ENCODE peak calls at places on chromosome 14, in four cellular contexts. F, X, C and B are unnamed samples.

GRCh38 chr14:41597647-41598046 is 9.0 kb upstream of the LRFN5 start:
- DNase-seq in C (no peak), X (no peak), F (no peak), B (no peak)

GRCh38 chr14:28243600-28243999 is 523.0 kb upstream of the FOXG1 start:
- DNase-seq in C (no peak), F (peak), X (peak), B (no peak)

GRCh38 chr14:97299661-97300060 is 502.5 kb downstream of the VRK1 start:
- DNase-seq in C (no peak), X (no peak), F (no peak), B (no peak)

GRCh38 chr14:24080888-24081738 is 9.8 kb downstream of the CPNE6 start:
- DNase-seq in C (no peak), X (peak), F (peak), B (peak)

GRCh38 chr14:77053046-77053841 is 24.7 kb upstream of the IRF2BPL start:
- DNase-seq in F (peak), X (peak), C (peak), B (peak)

GRCh38 chr14:54747616-54748015 is 155.0 kb downstream of the GCH1 start:
- DNase-seq in X (no peak), F (no peak), C (no peak), B (peak)

GRCh38 chr14:103547941-103548462 is 14.5 kb downstream of the BAG5 start:
- DNase-seq in F (no peak), X (no peak), C (no peak), B (no peak)

GRCh38 chr14:47194051-47194450 is 481.4 kb downstream of the MDGA2 start:
- DNase-seq in F (peak), C (no peak), X (peak), B (no peak)

GRCh38 chr14:93964281-93964680 is 12.1 kb downstream of the ASB2 start:
- DNase-seq in C (no peak), F (no peak), X (no peak), B (no peak)

GRCh38 chr14:20782280-20782890 is 1.3 kb downstream of the RNASE6 start:
- DNase-seq in F (no peak), C (no peak), X (no peak), B (no peak)

GRCh38 chr14:59918824-59919581 is 941 bp upstream of the LRRC9 start:
- DNase-seq in F (peak), X (peak), C (no peak), B (no peak)

DNA sequence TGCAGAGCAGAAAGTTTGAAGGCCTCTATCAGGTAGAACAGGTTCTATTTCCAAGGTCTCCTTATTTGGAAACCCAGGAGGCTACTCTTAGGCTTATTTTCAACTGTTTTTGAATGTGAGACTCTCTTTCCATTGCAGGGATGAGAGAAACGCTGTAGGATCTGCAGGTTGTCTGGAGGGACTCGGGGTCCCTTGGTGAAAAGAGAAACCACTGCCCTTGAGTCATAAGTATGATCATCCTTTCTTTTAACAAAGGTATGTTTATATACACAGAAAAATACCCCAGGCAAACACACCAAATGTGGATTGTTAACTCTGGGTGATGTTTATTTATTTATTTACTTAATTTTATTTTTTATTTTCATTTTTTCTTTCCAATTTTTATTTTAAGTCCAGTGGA is 57.8 kb upstream of the MAX start:
- DNase-seq in F (no peak), C (no peak), X (no peak), B (no peak)
- H3K4me3 ChIP-seq in F (no peak), C (no peak), X (no peak), B (no peak)

GRCh38 chr14:105061428-105062047 is 3.7 kb downstream of the GPR132 start:
- DNase-seq in X (no peak), C (peak), F (no peak), B (no peak)

GRCh38 chr14:105059917-105060565 is 5.2 kb downstream of the GPR132 start:
- DNase-seq in F (no peak), X (no peak), C (no peak), B (no peak)

GRCh38 chr14:105060751-105061427 is 4.3 kb downstream of the GPR132 start:
- DNase-seq in C (no peak), F (no peak), X (no peak), B (no peak)

GRCh38 chr14:105058521-105059034 is 6.7 kb downstream of the GPR132 start:
- DNase-seq in C (no peak), F (no peak), X (no peak), B (no peak)

DNA sequence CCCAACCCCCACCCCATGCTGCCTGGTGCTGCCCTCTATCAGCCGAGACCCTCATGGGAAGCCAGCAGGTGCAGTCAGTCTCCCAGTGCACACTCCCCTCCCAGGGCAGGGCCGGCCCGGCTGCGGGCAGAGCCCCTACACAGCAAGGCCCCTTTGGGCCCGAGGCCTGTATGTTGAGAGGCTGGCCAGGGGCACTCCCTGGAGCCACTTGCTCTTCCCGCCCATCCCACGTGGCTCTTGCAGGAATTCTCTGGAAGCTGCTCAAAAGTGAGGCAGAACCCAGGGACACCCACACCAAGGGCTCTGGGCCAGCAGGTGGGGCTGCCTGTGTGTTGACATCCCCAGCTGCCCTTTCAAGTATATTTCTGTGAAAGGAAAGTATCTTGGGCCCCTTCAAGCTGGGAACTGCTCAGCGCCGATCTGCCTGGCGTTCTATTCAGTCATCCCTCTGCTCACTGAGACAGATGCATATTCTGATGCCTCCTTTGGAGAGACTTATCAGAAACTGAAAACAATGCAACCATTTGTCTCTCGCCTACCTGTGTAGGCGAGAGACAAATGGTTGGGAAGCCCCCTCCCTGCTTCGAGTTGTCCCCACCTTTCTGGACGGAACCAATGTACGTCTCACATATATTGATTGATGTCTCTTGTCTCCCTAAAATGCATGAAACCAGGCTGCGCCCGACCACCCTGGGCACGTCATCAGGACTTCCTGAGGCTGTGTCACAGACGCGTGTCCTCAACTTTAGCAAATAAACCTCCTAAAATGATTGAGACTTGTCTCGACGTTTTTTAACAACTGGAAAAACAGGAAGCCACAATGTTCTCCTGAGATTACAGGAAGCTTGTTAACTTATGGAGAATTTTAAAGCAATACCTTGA is 6.0 kb downstream of the GPR132 start:
- DNase-seq in X (peak), C (no peak), F (no peak), B (no peak)
- TF ChIP-seq CTCF in X (no peak), C (no peak), F (no peak), B (no peak)

DNA sequence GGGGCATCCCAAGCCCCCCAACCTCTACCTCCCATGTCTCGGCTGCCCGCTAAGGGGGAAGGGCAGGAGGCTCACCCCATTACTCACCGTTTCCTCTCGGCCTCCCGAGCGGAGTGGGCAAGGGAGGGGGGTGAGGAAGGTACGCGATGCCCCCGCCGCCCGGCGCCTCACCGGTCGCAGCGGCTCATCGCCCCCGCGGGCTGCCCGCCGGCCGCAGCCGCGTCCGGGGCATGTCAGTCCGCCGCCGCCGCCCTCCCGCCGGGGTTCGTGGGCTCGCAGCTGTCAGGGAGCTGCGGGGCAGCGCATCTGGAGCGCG is 501 bp downstream of the SLC8A3 start:
- DNase-seq in F (no peak), C (no peak), X (peak), B (peak)
- H3K4me3 ChIP-seq in F (peak), C (peak), X (peak), B (peak)

GRCh38 chr14:75295491-75296338 is 17.1 kb downstream of the FOS start:
- DNase-seq in C (peak), F (peak), X (peak), B (peak)

GRCh38 chr14:75295061-75295461 is 16.4 kb downstream of the FOS start:
- DNase-seq in C (peak), F (peak), X (peak), B (peak)

GRCh38 chr14:75293920-75294648 is 15.5 kb downstream of the FOS start:
- DNase-seq in F (peak), C (peak), X (peak), B (peak)

GRCh38 chr14:75292886-75293285 is 14.3 kb downstream of the FOS start:
- DNase-seq in F (no peak), C (peak), X (no peak), B (no peak)

GRCh38 chr14:75294649-75295033 is 16.0 kb downstream of the FOS start:
- DNase-seq in X (peak), F (no peak), C (no peak), B (no peak)
- TF ChIP-seq CTCF in X (no peak), F (no peak), C (no peak), B (peak)

GRCh38 chr14:32059702-32060101 is 17.4 kb upstream of the ARHGAP5 start:
- DNase-seq in X (no peak), C (no peak), F (no peak), B (no peak)

GRCh38 chr14:32050839-32051238 is 26.3 kb upstream of the ARHGAP5 start:
- DNase-seq in C (no peak), X (no peak), F (no peak), B (no peak)

GRCh38 chr14:32049361-32050103 is 27.6 kb upstream of the ARHGAP5 start:
- DNase-seq in C (no peak), F (no peak), X (no peak), B (no peak)

GRCh38 chr14:32055175-32055574 is 21.9 kb upstream of the ARHGAP5 start:
- DNase-seq in C (no peak), X (no peak), F (no peak), B (no peak)

DNA sequence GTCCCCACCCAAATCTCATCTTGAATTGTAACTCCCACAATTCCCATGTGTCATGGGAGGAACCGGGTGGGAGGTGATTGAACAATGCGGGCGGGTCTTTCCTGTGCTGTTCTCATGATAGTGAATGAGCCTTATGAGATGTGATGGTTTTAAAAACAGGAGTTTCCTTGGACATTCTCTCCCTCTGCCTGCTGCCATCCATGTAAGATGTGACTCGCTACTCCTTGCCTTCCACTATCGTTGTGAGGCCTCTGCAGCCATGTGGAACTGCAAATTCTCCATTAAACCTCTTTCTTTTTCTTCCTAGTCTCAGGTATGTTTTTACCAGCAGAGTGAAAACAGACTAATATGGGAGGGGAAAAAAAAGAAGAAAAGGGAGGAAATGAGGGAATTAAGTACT is 22.6 kb upstream of the ARHGAP5 start:
- DNase-seq in C (no peak), F (no peak), X (no peak), B (no peak)
- H3K4me3 ChIP-seq in C (no peak), F (no peak), X (no peak), B (no peak)

GRCh38 chr14:78933948-78934524 is 763.9 kb downstream of the NRXN3 start:
- DNase-seq in C (no peak), X (peak), F (peak), B (peak)
- TF ChIP-seq CTCF in C (peak), X (peak), F (peak), B (peak)

DNA sequence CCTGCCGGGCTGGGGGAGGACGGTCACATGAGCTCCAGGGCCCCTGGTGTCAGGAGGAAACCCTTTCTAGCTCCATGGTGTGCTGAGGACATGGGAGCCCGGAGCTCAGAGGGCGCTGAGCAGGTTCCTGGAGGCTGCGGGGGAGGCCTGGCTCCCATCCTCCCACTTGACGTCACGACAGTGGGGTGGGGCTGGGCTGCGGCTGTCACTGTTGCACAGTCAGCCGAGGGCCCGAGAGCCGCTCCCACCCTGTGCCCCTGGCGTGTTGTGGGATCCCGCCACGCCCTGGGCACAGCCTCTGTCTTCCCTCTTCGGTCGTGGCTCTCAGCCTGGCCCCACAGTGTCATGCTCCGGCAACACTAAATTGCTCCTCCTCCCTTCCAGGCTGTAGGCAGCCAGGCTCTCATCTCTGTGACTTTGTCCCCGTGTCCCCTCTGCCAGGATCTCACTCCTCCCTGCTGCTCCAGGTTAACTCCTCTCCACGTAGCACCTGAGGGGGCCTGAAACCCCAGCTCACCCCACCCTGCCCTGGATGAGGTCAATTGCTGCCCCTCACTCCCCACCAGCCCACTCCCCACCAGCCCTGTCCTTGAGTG is 33.0 kb downstream of the BEGAIN start:
- DNase-seq in F (no peak), X (peak), C (no peak), B (no peak)
- H3K4me3 ChIP-seq in F (no peak), X (no peak), C (no peak), B (no peak)